ENCODE peak calls at places on chromosomes 3 and 15, in seven cellular contexts. X is activated CD8-positive, alpha-beta T cell treated with anti-CD3 and anti-CD28 coated beads, Interleukin-2, amount 10 ng/mL, durations not matched to agents 7 days and 5 days; A is right cardiac atrium; I is HCT116; E is omental fat pad; K is left cardiac atrium; R is mucosa of descending colon. G is an unnamed sample.

GRCh38 chr3:195207731-195208130 is 63.2 kb downstream of the XXYLT1 start:
- ATAC-seq in X (no peak), A (no peak), I (no peak), E (no peak), K (no peak), R (no peak), G (no peak)

GRCh38 chr15:82140859-82141258 is 95.0 kb upstream of the MEX3B start:
- ATAC-seq in X (no peak), A (no peak), I (no peak), E (no peak), K (no peak), R (no peak), G (no peak)

GRCh38 chr15:70670680-70671079 is 92.7 kb downstream of the UACA start:
- ATAC-seq in X (no peak), A (no peak), I (no peak), E (no peak), K (no peak), R (no peak), G (no peak)

GRCh38 chr15:78340243-78341056 is at the start of gene CRABP1:
- ATAC-seq in X (peak; percentile 36), A (no peak), I (no peak), E (no peak), K (no peak), R (peak; percentile 47), G (no peak)

GRCh38 chr15:77746254-77747174 is 113.8 kb upstream of the LINGO1 start:
- ATAC-seq in X (no peak), A (no peak), I (no peak), E (no peak), K (no peak), R (no peak), G (no peak)

GRCh38 chr3:69079269-69080159 is 651 bp downstream of the UBA3 start:
- ATAC-seq in X (peak; percentile 25), A (peak; percentile 44), I (peak; percentile 46), E (peak; percentile 33), K (peak; percentile 60), R (peak; percentile 60), G (peak; percentile 31)

GRCh38 chr3:32325957-32326356 is 65.7 kb upstream of the CMTM7 start:
- ATAC-seq in X (no peak), A (no peak), I (no peak), E (peak; percentile 51), K (peak; percentile 35), R (no peak), G (no peak)

GRCh38 chr3:191455257-191455952 is 5.6 kb upstream of the PYDC2 start:
- ATAC-seq in X (no peak), A (peak; percentile 50), I (no peak), E (no peak), K (no peak), R (no peak), G (no peak)

GRCh38 chr3:153045150-153045549 is 116.9 kb upstream of the RAP2B start:
- ATAC-seq in X (no peak), A (no peak), I (no peak), E (no peak), K (no peak), R (no peak), G (no peak)

GRCh38 chr3:60316121-60316783 is 935.0 kb downstream of the FHIT start:
- ATAC-seq in X (no peak), A (no peak), I (no peak), E (no peak), K (no peak), R (peak; percentile 40), G (no peak)

G was measured in gastroesophageal sphincter.